ENCODE peak calls at places on chromosomes 2 and 18, in four cellular contexts. B is neural progenitor cell, S is PC-3, T is astrocyte. O is an unnamed sample.
A peak's percentile ranks its signal among the peaks of the same experiment; 100 is the strongest.

GRCh38 chr2:36667931-36668330 is 28.6 kb upstream of the VIT start:
- DNase-seq in S (no peak), T (no peak), B (peak; percentile 82), O (no peak)

GRCh38 chr18:13726972-13727331 is 479 bp downstream of the RNMT start:
- DNase-seq in B (peak; percentile 79), S (peak; percentile 40), T (no peak), O (peak; percentile 83)

GRCh38 chr2:134261398-134262131 is 7.7 kb downstream of the MGAT5 start:
- DNase-seq in S (no peak), B (peak; percentile 25), T (no peak), O (peak; percentile 76)

GRCh38 chr18:11676867-11677266 is 12.2 kb upstream of the GNAL start:
- DNase-seq in B (no peak), T (no peak), S (no peak), O (no peak)

GRCh38 chr2:72149556-72150156 is 2.0 kb upstream of the CYP26B1 start:
- DNase-seq in T (no peak), B (no peak), S (no peak), O (no peak)

GRCh38 chr18:10953672-10954071 is 195.7 kb downstream of the PIEZO2 start:
- DNase-seq in T (no peak), B (no peak), S (no peak), O (no peak)

GRCh38 chr2:196112408-196113039 is 43.9 kb upstream of the DNAH7 start:
- DNase-seq in B (no peak), T (peak; percentile 88), S (peak; percentile 61), O (peak; percentile 56)

GRCh38 chr2:159083601-159084000 is 115.2 kb downstream of the TANC1 start:
- DNase-seq in S (peak; percentile 93), T (peak; percentile 77), B (no peak), O (peak; percentile 61)

GRCh38 chr18:13574761-13575160 is 151.6 kb downstream of the FAM210A start:
- DNase-seq in B (no peak), S (no peak), T (no peak), O (no peak)

GRCh38 chr2:146927080-146927714 is 917.6 kb upstream of the ACVR2A start:
- DNase-seq in S (peak; percentile 73), T (peak; percentile 30), B (peak; percentile 84), O (peak; percentile 57)

GRCh38 chr2:180227461-180227860 is 220.4 kb upstream of the CWC22 start:
- DNase-seq in B (no peak), S (no peak), T (no peak), O (no peak)

GRCh38 chr2:162242586-162243304 is 500 bp downstream of the FAP start:
- DNase-seq in T (peak; percentile 76), S (no peak), B (peak; percentile 41), O (peak; percentile 84)

GRCh38 chr2:230888824-230889400 is 24.2 kb downstream of the ITM2C start:
- DNase-seq in S (no peak), B (no peak), T (no peak), O (no peak)

GRCh38 chr18:42742474-42742873 is 373.0 kb downstream of the RIT2 start:
- DNase-seq in T (no peak), B (no peak), S (no peak), O (no peak)
- H3K9ac ChIP-seq in T (no peak overlapping the region), B (no peak overlapping the region), S (no peak overlapping the region), O (no peak overlapping the region)

GRCh38 chr2:63862802-63863201 is 21.1 kb downstream of the UGP2 start:
- DNase-seq in T (peak; percentile 77), B (no peak), S (peak; percentile 90), O (no peak)
- H3K9ac ChIP-seq in T (peak overlapping the region; percentile 2), B (no peak overlapping the region), S (no peak overlapping the region), O (peak overlapping the region; percentile 2)

GRCh38 chr2:201267278-201268030 is 7.1 kb downstream of the CASP8 start:
- DNase-seq in T (no peak), B (no peak), S (no peak), O (no peak)

GRCh38 chr2:201269764-201270163 is 9.4 kb downstream of the CASP8 start:
- DNase-seq in T (no peak), S (no peak), B (no peak), O (no peak)

GRCh38 chr2:201263774-201264173 is 3.4 kb downstream of the CASP8 start:
- DNase-seq in S (no peak), T (no peak), B (no peak), O (no peak)

GRCh38 chr2:201264472-201265173 is 4.3 kb downstream of the CASP8 start:
- DNase-seq in S (no peak), B (no peak), T (no peak), O (no peak)

GRCh38 chr2:201266629-201267028 is 6.3 kb downstream of the CASP8 start:
- DNase-seq in S (no peak), B (peak; percentile 4), T (no peak), O (no peak)
- H3K9ac ChIP-seq in S (no peak overlapping the region), B (no peak overlapping the region), T (no peak overlapping the region), O (no peak overlapping the region)

GRCh38 chr2:177329035-177329434 is 63.5 kb upstream of the AGPS start:
- DNase-seq in B (no peak), S (no peak), T (no peak), O (no peak)

GRCh38 chr2:177334940-177335543 is 57.5 kb upstream of the AGPS start:
- DNase-seq in S (peak; percentile 71), T (no peak), B (peak; percentile 62), O (peak; percentile 70)

GRCh38 chr2:177332992-177333388 is 59.6 kb upstream of the AGPS start:
- DNase-seq in S (no peak), T (no peak), B (no peak), O (no peak)

GRCh38 chr2:177331446-177331997 is 61.1 kb upstream of the AGPS start:
- DNase-seq in T (no peak), B (peak; percentile 40), S (no peak), O (no peak)

GRCh38 chr2:177332041-177332991 is 60.3 kb upstream of the AGPS start:
- DNase-seq in B (peak; percentile 69), S (peak; percentile 75), T (peak; percentile 53), O (peak; percentile 86)
- H3K9ac ChIP-seq in B (no peak overlapping the region), S (no peak overlapping the region), T (peak overlapping the region; percentile 51), O (peak overlapping the region; percentile 53)

GRCh38 chr18:4107049-4107459 is 348.1 kb downstream of the DLGAP1 start:
- DNase-seq in T (peak; percentile 6), B (peak; percentile 93), S (no peak), O (no peak)
- H3K9ac ChIP-seq in T (peak overlapping the region; percentile 67), B (no peak overlapping the region), S (no peak overlapping the region), O (peak overlapping the region; percentile 81)

DNA sequence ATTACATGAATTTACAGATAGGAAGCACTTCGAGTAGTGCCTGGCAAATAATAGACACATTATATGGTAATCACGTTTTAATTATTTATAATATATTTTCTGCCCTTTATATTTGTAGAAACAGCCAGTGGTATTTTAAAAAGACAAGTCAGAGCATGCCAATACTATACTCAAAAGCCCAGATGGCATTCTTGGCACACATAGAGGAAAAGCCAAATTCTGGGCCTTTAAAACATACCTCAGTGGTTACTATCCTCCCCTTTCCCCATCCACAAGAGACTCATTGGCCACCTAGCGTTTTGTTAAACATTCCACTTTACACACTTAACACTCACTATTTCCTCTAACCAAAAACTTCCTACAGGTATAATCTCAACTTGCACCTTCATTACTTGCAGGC is 63.3 kb upstream of the ZNF804A start:
- DNase-seq in T (no peak), S (no peak), B (no peak), O (no peak)
- H3K9ac ChIP-seq in T (no peak overlapping the region), S (no peak overlapping the region), B (no peak overlapping the region), O (no peak overlapping the region)

GRCh38 chr2:207533609-207534008 is 3.8 kb downstream of the CREB1 start:
- DNase-seq in B (no peak), S (peak; percentile 32), T (no peak), O (no peak)
- H3K9ac ChIP-seq in B (no peak overlapping the region), S (no peak overlapping the region), T (no peak overlapping the region), O (peak overlapping the region; percentile 23)

DNA sequence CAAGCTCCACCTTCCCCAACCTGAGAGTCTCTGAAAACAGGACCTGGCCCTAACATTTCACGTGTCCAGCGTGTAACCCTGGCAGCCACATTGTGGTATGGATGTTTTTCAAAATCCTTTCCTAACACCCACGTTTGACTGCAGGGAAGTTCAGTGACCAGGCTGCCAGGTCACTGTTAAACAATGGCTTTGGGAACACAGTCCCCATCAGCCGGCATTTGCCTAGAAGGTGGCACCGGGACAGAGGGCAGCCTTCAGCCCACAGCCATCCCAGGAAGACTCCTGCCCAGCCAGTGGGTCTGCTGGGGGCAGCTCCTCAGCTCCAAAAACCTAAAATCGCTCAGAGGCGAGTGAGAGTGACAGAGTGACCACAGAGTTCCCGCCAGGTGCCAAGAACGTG is 140.2 kb downstream of the SH3BP4 start:
- DNase-seq in B (no peak), S (no peak), T (no peak), O (no peak)
- H3K9ac ChIP-seq in B (no peak overlapping the region), S (no peak overlapping the region), T (no peak overlapping the region), O (no peak overlapping the region)

GRCh38 chr2:45009303-45009927 is at the start of gene SIX2:
- DNase-seq in T (peak; percentile 83), S (peak; percentile 99), B (peak; percentile 99), O (peak; percentile 78)

GRCh38 chr2:45008296-45009129 is 739 bp downstream of the SIX2 start:
- DNase-seq in T (no peak), S (peak; percentile 28), B (peak; percentile 55), O (peak; percentile 15)

GRCh38 chr2:45007356-45007755 is 1.9 kb downstream of the SIX2 start:
- DNase-seq in B (no peak), T (no peak), S (no peak), O (no peak)

GRCh38 chr2:45006942-45007287 is 2.3 kb downstream of the SIX2 start:
- DNase-seq in T (no peak), B (peak; percentile 23), S (no peak), O (no peak)

DNA sequence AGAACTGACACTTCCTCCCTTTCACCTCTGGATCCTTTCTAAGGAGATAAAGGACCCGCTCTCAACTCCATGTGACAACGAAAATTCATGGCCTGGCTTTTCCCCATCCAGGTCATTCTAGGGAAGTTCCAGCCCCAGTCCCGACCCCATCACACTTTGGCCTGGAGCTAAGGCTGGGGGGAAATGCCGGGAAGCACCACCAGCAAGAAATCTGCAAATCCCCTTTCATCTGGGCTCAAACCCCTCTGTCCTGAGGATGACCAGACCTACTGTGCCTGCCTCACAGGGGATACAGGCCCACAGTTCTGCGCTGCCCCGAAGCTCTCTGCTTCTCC is 1.3 kb downstream of the SIX2 start:
- DNase-seq in S (no peak), B (peak; percentile 15), T (no peak), O (no peak)
- H3K9ac ChIP-seq in S (peak overlapping the region; percentile 59), B (no peak overlapping the region), T (peak overlapping the region; percentile 17), O (peak overlapping the region; percentile 78)

O was measured in mesenchymal stem cell.